ENCODE peak calls at places on chromosomes 13 and 19, in six cellular contexts. W is NCI-H774; E is stimulated activated naive CD4-positive, alpha-beta T cell; Z is NCI-H2171; J is central memory CD8-positive, alpha-beta T cell; H is fibroblast of mammary gland. M is an unnamed sample.

GRCh38 chr19:7109678-7110289 is 40.3 kb downstream of the ZNF557 start:
- DNase-seq in W (no peak), E (no peak), Z (no peak), J (no peak), H (no peak), M (no peak)

GRCh38 chr13:75910591-75910990 is 274.5 kb downstream of the LMO7 start:
- DNase-seq in W (no peak), E (no peak), Z (no peak), J (no peak), H (peak; percentile 13), M (no peak)

GRCh38 chr19:18736415-18737336 is 53.2 kb downstream of the CRTC1 start:
- DNase-seq in W (no peak), E (no peak), Z (no peak), J (no peak), H (no peak), M (no peak)

GRCh38 chr13:37640499-37640898 is 41.9 kb upstream of the POSTN start:
- DNase-seq in W (no peak), E (no peak), Z (no peak), J (no peak), H (peak; percentile 81), M (no peak)

GRCh38 chr19:47353307-47353712 is 4.2 kb downstream of the DHX34 start:
- DNase-seq in W (peak; percentile 18), E (no peak), Z (no peak), J (no peak), H (no peak), M (no peak)

GRCh38 chr19:6417713-6418561 is 6.7 kb downstream of the KHSRP start:
- DNase-seq in W (no peak), E (no peak), Z (no peak), J (no peak), H (peak; percentile 41), M (no peak)

GRCh38 chr19:9413240-9413954 is 22.0 kb downstream of the ZNF266 start:
- DNase-seq in W (no peak), E (no peak), Z (no peak), J (no peak), H (no peak), M (no peak)

GRCh38 chr13:54445865-54446264 is 1417.3 kb downstream of the OLFM4 start:
- DNase-seq in W (no peak), E (no peak), Z (no peak), J (no peak), H (no peak), M (no peak)

GRCh38 chr13:50713849-50714248 is 129.6 kb downstream of the DLEU7 start:
- DNase-seq in W (no peak), E (no peak), Z (no peak), J (peak; percentile 12), H (peak; percentile 81), M (no peak)

GRCh38 chr19:51799998-51800848 is 5.3 kb downstream of the FPR3 start:
- DNase-seq in W (no peak), E (no peak), Z (no peak), J (no peak), H (peak; percentile 61), M (no peak)

M was measured in NCI-H1694.